ENCODE peak calls at places on chromosomes 7 and 10, in six cellular contexts. X is HT-29; W is AG09319; Q is neuronal stem cell; Z is activated CD8-positive, alpha-beta memory T cell treated with anti-CD3 and anti-CD28 coated beads, Interleukin-2, amount 50 U/mL, for 4 hours; P is hippocampal formation. F is an unnamed sample.

GRCh38 chr7:1223196-1224092 is 9.2 kb upstream of the UNCX start:
- DNase-seq in X (peak; percentile 45), Q (no peak), W (no peak), P (no peak), Z (no peak), F (peak; percentile 10)

GRCh38 chr7:24800073-24800472 is 42.8 kb upstream of the GSDME start:
- DNase-seq in X (no peak), Q (no peak), Z (no peak), W (no peak), P (no peak), F (no peak)

GRCh38 chr10:96670786-96671185 is 49.5 kb downstream of the PIK3AP1 start:
- DNase-seq in X (no peak), Q (no peak), Z (no peak), P (no peak), W (no peak), F (peak; percentile 44)

GRCh38 chr10:70585555-70586243 is 16.8 kb downstream of the PRF1 start:
- DNase-seq in Z (no peak), Q (no peak), X (no peak), P (no peak), W (no peak), F (no peak)

GRCh38 chr7:114944742-114945625 is 23.1 kb downstream of the MDFIC start:
- DNase-seq in X (no peak), P (peak; percentile 35), Z (no peak), W (peak; percentile 89), Q (peak; percentile 3), F (no peak)

GRCh38 chr7:155885162-155886160 is 73.2 kb upstream of the SHH start:
- DNase-seq in Q (peak; percentile 30), P (no peak), Z (no peak), X (peak; percentile 48), W (no peak), F (no peak)

GRCh38 chr7:28793383-28793782 is 164.7 kb downstream of the TRIL start:
- DNase-seq in P (no peak), X (no peak), Q (no peak), Z (no peak), W (no peak), F (no peak)

GRCh38 chr10:97153276-97153850 is 32.4 kb downstream of the SLIT1 start:
- DNase-seq in X (no peak), Q (no peak), W (no peak), Z (no peak), P (no peak), F (no peak)

GRCh38 chr10:14611971-14612693 is 162.6 kb downstream of the FAM107B start:
- DNase-seq in X (peak; percentile 57), W (no peak), Q (no peak), P (no peak), Z (no peak), F (peak; percentile 55)

GRCh38 chr10:113493943-113494342 is 58.9 kb upstream of the HABP2 start:
- DNase-seq in P (no peak), W (peak; percentile 68), Q (no peak), Z (no peak), X (no peak), F (no peak)

GRCh38 chr10:113569576-113569975 is 16.7 kb downstream of the HABP2 start:
- DNase-seq in X (no peak), Z (no peak), Q (no peak), W (no peak), P (no peak), F (no peak)

GRCh38 chr7:155506854-155507337 is 39.5 kb downstream of the CNPY1 start:
- DNase-seq in P (no peak), Q (no peak), X (no peak), W (no peak), Z (no peak), F (no peak)

GRCh38 chr7:92279429-92280031 is 33.8 kb downstream of the ANKIB1 start:
- DNase-seq in Z (no peak), X (no peak), Q (peak; percentile 42), P (no peak), W (no peak), F (no peak)

GRCh38 chr10:69506834-69507643 is 55.8 kb downstream of the TSPAN15 start:
- DNase-seq in P (no peak), W (no peak), Z (no peak), X (peak; percentile 41), Q (no peak), F (no peak)

GRCh38 chr7:93442478-93443224 is 131.9 kb downstream of the CALCR start:
- DNase-seq in Q (peak; percentile 1), X (peak; percentile 74), Z (peak; percentile 21), W (no peak), P (no peak), F (peak; percentile 26)

GRCh38 chr7:4169505-4169904 is 512.6 kb upstream of the FOXK1 start:
- DNase-seq in W (no peak), P (no peak), Q (no peak), Z (no peak), X (peak; percentile 10), F (no peak)

GRCh38 chr10:72025400-72025799 is 61.2 kb downstream of the CHST3 start:
- DNase-seq in Z (no peak), W (no peak), Q (no peak), P (no peak), X (no peak), F (no peak)